ENCODE peak calls at places on chromosomes 7 and 10, in eight cellular contexts. R, N, M, W, U, C, V and H are unnamed samples.

GRCh38 chr10:12847361-12847975 is 154.0 kb downstream of the CCDC3 start:
- DNase-seq in R (peak; percentile 16), U (no peak), M (no peak), C (peak; percentile 43), W (no peak), V (no peak), N (peak; percentile 44), H (peak; percentile 48)

GRCh38 chr7:134741901-134742635 is 37.4 kb upstream of the CALD1 start:
- DNase-seq in N (no peak), U (no peak), W (peak; percentile 46), M (peak; percentile 83), R (no peak), V (no peak), C (no peak), H (no peak)

GRCh38 chr10:131921191-131921590 is 20.4 kb downstream of the PPP2R2D start:
- DNase-seq in C (no peak), N (peak; percentile 48), W (no peak), M (no peak), V (no peak), U (no peak), R (no peak), H (no peak)

GRCh38 chr7:73520673-73521635 is 1.1 kb downstream of the BAZ1B start:
- DNase-seq in N (peak; percentile 21), C (no peak), V (no peak), W (peak; percentile 25), R (peak; percentile 9), M (peak; percentile 27), U (no peak), H (peak; percentile 29)

GRCh38 chr7:157615101-157615817 is 278.5 kb downstream of the DNAJB6 start:
- DNase-seq in M (peak; percentile 77), N (no peak), U (no peak), C (no peak), W (no peak), R (no peak), V (no peak), H (no peak)

GRCh38 chr10:76764177-76764576 is 873.4 kb downstream of the KCNMA1 start:
- DNase-seq in V (no peak), W (no peak), N (no peak), U (no peak), M (no peak), C (no peak), R (no peak), H (no peak)

GRCh38 chr7:108120943-108121342 is 9.2 kb downstream of the LAMB4 start:
- DNase-seq in R (no peak), C (no peak), W (no peak), N (no peak), M (no peak), U (no peak), V (no peak), H (no peak)

GRCh38 chr10:66349726-66350125 is 576.1 kb upstream of the LRRTM3 start:
- DNase-seq in C (no peak), V (no peak), M (no peak), N (no peak), U (no peak), W (no peak), R (no peak), H (no peak)

GRCh38 chr10:111993872-111994426 is 189.6 kb downstream of the GPAM start:
- DNase-seq in M (no peak), U (no peak), V (no peak), R (no peak), W (no peak), N (no peak), C (no peak), H (no peak)

GRCh38 chr7:54705436-54705835 is 53.6 kb downstream of the SEC61G start:
- DNase-seq in W (peak; percentile 86), V (no peak), C (peak; percentile 41), R (no peak), N (no peak), U (no peak), M (peak; percentile 68), H (no peak)

GRCh38 chr10:124149681-124150080 is 56.3 kb upstream of the CHST15 start:
- DNase-seq in R (no peak), W (no peak), U (no peak), V (no peak), N (no peak), C (no peak), M (no peak), H (no peak)

GRCh38 chr7:56091591-56091990 is 1.2 kb downstream of the PHKG1 start:
- DNase-seq in V (no peak), W (no peak), R (no peak), M (no peak), N (no peak), C (no peak), U (no peak), H (no peak)

GRCh38 chr7:157271315-157271990 is 65.4 kb upstream of the DNAJB6 start:
- DNase-seq in C (no peak), R (no peak), M (peak; percentile 64), N (no peak), V (no peak), U (no peak), W (no peak), H (no peak)

GRCh38 chr10:95506056-95506737 is 55.0 kb downstream of the SORBS1 start:
- DNase-seq in M (no peak), V (no peak), R (no peak), N (no peak), W (no peak), U (no peak), C (no peak), H (no peak)

GRCh38 chr7:101125989-101126650 is 784 bp upstream of the SERPINE1 start:
- DNase-seq in R (no peak), N (no peak), W (peak; percentile 68), M (peak; percentile 85), U (no peak), C (no peak), V (no peak), H (peak; percentile 33)

GRCh38 chr7:33893377-33893776 is 12.0 kb upstream of the BMPER start:
- DNase-seq in C (no peak), W (no peak), N (no peak), U (no peak), M (no peak), V (no peak), R (no peak), H (no peak)

GRCh38 chr10:59709472-59710125 is at the start of gene SLC16A9:
- DNase-seq in W (peak; percentile 42), N (peak; percentile 77), R (peak; percentile 67), M (peak; percentile 20), V (no peak), U (peak; percentile 67), C (peak; percentile 27), H (peak; percentile 81)

GRCh38 chr7:6288270-6288860 is 15.9 kb upstream of the CYTH3 start:
- DNase-seq in U (no peak), R (no peak), V (no peak), W (no peak), M (no peak), C (no peak), N (no peak), H (no peak)

DNA sequence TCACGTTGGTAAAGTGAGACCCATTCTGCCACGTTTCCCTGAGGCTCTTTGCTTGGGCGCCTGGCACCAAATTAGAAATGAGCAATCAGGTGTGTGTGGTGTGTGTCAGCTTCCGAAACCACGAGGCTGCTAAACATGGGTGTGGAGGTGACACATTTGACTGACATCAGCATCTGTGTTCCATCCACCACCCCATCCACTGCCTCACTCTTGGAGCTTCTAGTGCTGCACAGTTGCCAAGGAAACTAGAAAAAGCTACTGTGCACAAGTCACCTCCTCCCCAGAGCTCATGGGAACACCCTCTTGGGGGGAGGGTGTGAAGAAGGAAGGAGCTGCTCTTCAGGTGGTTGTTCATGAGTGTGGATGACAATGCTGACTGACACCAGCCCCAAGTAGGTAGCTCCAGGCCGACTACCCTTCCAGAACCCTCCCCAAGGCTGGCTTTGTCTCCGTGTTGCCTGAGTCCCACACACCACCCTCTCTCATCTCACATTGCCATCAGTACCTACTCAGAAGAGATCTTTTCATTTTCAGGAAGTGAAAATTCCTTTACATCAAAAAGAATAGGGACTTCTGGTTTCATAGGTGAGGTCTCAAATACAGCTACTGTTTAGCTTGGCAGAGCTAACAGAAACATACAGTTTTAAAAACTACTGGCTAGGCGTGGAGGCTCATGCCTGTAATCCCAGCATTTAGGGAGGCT is 152.2 kb downstream of the TMEM178B start:
- DNase-seq in N (no peak), R (no peak), M (no peak), C (no peak), W (no peak), U (no peak), V (no peak), H (no peak)
- TF ChIP-seq CTCF in N (no peak), R (no peak), M (no peak), C (no peak), W (no peak), U (no peak), V (no peak), H (no peak)

GRCh38 chr10:46222364-46222935 is 64.3 kb upstream of the ANTXRL start:
- DNase-seq in V (no peak), C (no peak), N (no peak), W (no peak), M (peak; percentile 11), R (no peak), U (no peak), H (no peak)

GRCh38 chr10:46223626-46224413 is 63.0 kb upstream of the ANTXRL start:
- DNase-seq in V (peak; percentile 77), R (no peak), U (no peak), M (no peak), C (no peak), W (no peak), N (no peak), H (no peak)

GRCh38 chr10:46224414-46224682 is 62.4 kb upstream of the ANTXRL start:
- DNase-seq in C (no peak), U (no peak), R (no peak), V (no peak), N (no peak), M (no peak), W (no peak), H (no peak)

GRCh38 chr10:46220872-46221538 is 65.8 kb upstream of the ANTXRL start:
- DNase-seq in N (no peak), V (peak; percentile 83), R (no peak), W (no peak), M (no peak), U (no peak), C (no peak), H (no peak)

DNA sequence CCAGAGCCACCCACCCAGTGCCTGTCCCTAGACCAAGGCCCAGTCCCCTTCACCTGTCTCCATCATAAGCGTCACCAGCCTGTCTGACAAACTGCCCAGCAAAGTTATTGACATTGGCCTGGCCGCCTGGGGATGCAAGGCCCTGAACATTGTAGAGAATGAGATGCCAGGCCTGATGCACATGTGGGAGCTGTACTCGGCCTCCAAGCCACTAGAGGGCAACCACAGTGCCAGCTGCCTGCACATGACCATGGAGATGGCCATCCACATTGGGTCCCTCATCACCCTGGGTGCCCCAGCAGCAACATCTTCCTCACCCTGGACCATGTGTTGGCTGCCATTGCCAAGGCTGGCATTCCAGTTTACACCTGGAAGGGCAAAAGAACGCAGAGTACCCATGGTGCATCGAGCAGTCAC is 63.7 kb upstream of the ANTXRL start:
- DNase-seq in V (no peak), W (no peak), U (no peak), R (no peak), N (no peak), M (no peak), C (no peak), H (peak; percentile 51)
- TF ChIP-seq CTCF in V (no peak), W (peak; percentile 15), U (peak; percentile 12), R (no peak), N (no peak), M (peak; percentile 19), C (no peak), H (peak; percentile 32)

GRCh38 chr10:84845628-84846261 is 517.4 kb downstream of the CCSER2 start:
- DNase-seq in V (no peak), R (no peak), C (peak; percentile 23), W (no peak), U (no peak), N (no peak), M (no peak), H (peak; percentile 7)
- TF ChIP-seq CTCF in V (no peak), R (peak; percentile 54), C (peak; percentile 54), W (no peak), U (peak; percentile 53), N (peak; percentile 44), M (no peak), H (no peak)

GRCh38 chr10:129580897-129581296 is 113.9 kb downstream of the MGMT start:
- DNase-seq in N (no peak), R (no peak), C (no peak), M (no peak), W (no peak), U (no peak), V (no peak), H (no peak)
- TF ChIP-seq CTCF in N (no peak), R (no peak), C (no peak), M (no peak), W (no peak), U (no peak), V (no peak), H (no peak)